ENCODE peak calls at places on chromosomes 3 and 15, in seven cellular contexts. F, S, G, Y, I, Q and H are unnamed samples.

GRCh38 chr3:128491900-128492352 is 1.1 kb downstream of the GATA2 start:
- DNase-seq in F (no peak), S (peak), G (no peak), Y (no peak), I (peak), Q (no peak), H (no peak)

GRCh38 chr3:43286886-43287301 is 554 bp downstream of the SNRK start:
- DNase-seq in F (no peak), S (no peak), G (peak), Y (peak), I (no peak), Q (no peak), H (no peak)

GRCh38 chr15:22855791-22856190 is 17.3 kb downstream of the NIPA2 start:
- DNase-seq in F (no peak), S (no peak), G (no peak), Y (no peak), I (no peak), Q (no peak), H (no peak)

GRCh38 chr3:188558343-188559068 is 404.5 kb downstream of the LPP start:
- DNase-seq in F (no peak), S (no peak), G (peak), Y (no peak), I (no peak), Q (no peak), H (peak)

GRCh38 chr3:142613491-142613890 is 17.3 kb downstream of the PLS1 start:
- DNase-seq in F (no peak), S (no peak), G (no peak), Y (no peak), I (no peak), Q (no peak), H (no peak)

GRCh38 chr15:67127334-67127664 is 61.9 kb downstream of the SMAD3 start:
- DNase-seq in F (no peak), S (no peak), G (no peak), Y (no peak), I (no peak), Q (peak), H (no peak)

GRCh38 chr3:188905991-188906635 is 265.7 kb upstream of the TPRG1 start:
- DNase-seq in F (no peak), S (no peak), G (no peak), Y (no peak), I (no peak), Q (no peak), H (no peak)

GRCh38 chr3:6602329-6602728 is 258.6 kb upstream of the GRM7 start:
- DNase-seq in F (no peak), S (no peak), G (no peak), Y (no peak), I (no peak), Q (no peak), H (no peak)

GRCh38 chr3:188309437-188310269 is 155.7 kb downstream of the LPP start:
- DNase-seq in F (no peak), S (no peak), G (no peak), Y (no peak), I (no peak), Q (no peak), H (no peak)

GRCh38 chr15:62665449-62665848 is 377.1 kb upstream of the TPM1 start:
- DNase-seq in F (no peak), S (no peak), G (peak), Y (no peak), I (no peak), Q (no peak), H (peak)

GRCh38 chr15:45891766-45892165 is 256.9 kb downstream of the SQOR start:
- DNase-seq in F (no peak), S (no peak), G (no peak), Y (no peak), I (no peak), Q (no peak), H (no peak)

GRCh38 chr3:17905996-17906395 is 163.6 kb upstream of the TBC1D5 start:
- DNase-seq in F (no peak), S (no peak), G (no peak), Y (no peak), I (no peak), Q (no peak), H (no peak)

GRCh38 chr3:144763878-144764454 is 792.3 kb downstream of the DIPK2A start:
- DNase-seq in F (no peak), S (no peak), G (no peak), Y (no peak), I (no peak), Q (no peak), H (no peak)

GRCh38 chr3:53554559-53555511 is 60.4 kb downstream of the CACNA1D start:
- DNase-seq in F (no peak), S (no peak), G (no peak), Y (no peak), I (no peak), Q (no peak), H (no peak)

GRCh38 chr3:194667363-194667762 is 4.6 kb downstream of the LSG1 start:
- DNase-seq in F (no peak), S (no peak), G (no peak), Y (no peak), I (no peak), Q (no peak), H (no peak)

GRCh38 chr15:73782339-73782979 is 29.3 kb upstream of the INSYN1 start:
- DNase-seq in F (no peak), S (no peak), G (no peak), Y (no peak), I (no peak), Q (no peak), H (no peak)

GRCh38 chr3:15722877-15723623 is 74.7 kb downstream of the ANKRD28 start:
- DNase-seq in F (no peak), S (no peak), G (no peak), Y (no peak), I (no peak), Q (no peak), H (no peak)

GRCh38 chr15:65083262-65083701 is 6.7 kb downstream of the KBTBD13 start:
- DNase-seq in F (no peak), S (no peak), G (peak), Y (peak), I (no peak), Q (no peak), H (no peak)

GRCh38 chr3:104629038-104629437 is 737.7 kb upstream of the ALCAM start:
- DNase-seq in F (no peak), S (no peak), G (peak), Y (no peak), I (no peak), Q (no peak), H (peak)

GRCh38 chr15:80578871-80579270 is 116.2 kb upstream of the ABHD17C start:
- DNase-seq in F (no peak), S (peak), G (no peak), Y (no peak), I (no peak), Q (no peak), H (no peak)

GRCh38 chr3:90092994-90093393 is 985.6 kb downstream of the EPHA3 start:
- DNase-seq in F (no peak), S (no peak), G (peak), Y (peak), I (no peak), Q (no peak), H (peak)

GRCh38 chr3:150409527-150410310 is 1.6 kb downstream of the TSC22D2 start:
- DNase-seq in F (peak), S (peak), G (peak), Y (peak), I (peak), Q (no peak), H (peak)

GRCh38 chr3:173529062-173529711 is 131.6 kb downstream of the NLGN1 start:
- DNase-seq in F (no peak), S (no peak), G (peak), Y (peak), I (no peak), Q (peak), H (no peak)

GRCh38 chr3:108838411-108838810 is 15.8 kb downstream of the TRAT1 start:
- DNase-seq in F (no peak), S (no peak), G (no peak), Y (no peak), I (no peak), Q (no peak), H (no peak)

GRCh38 chr3:189950258-189950657 is 170.4 kb downstream of the P3H2 start:
- DNase-seq in F (no peak), S (no peak), G (no peak), Y (no peak), I (no peak), Q (no peak), H (no peak)
- TF ChIP-seq CTCF in F (no peak), S (no peak), G (no peak), Y (no peak), I (no peak), Q (no peak), H (peak)

DNA sequence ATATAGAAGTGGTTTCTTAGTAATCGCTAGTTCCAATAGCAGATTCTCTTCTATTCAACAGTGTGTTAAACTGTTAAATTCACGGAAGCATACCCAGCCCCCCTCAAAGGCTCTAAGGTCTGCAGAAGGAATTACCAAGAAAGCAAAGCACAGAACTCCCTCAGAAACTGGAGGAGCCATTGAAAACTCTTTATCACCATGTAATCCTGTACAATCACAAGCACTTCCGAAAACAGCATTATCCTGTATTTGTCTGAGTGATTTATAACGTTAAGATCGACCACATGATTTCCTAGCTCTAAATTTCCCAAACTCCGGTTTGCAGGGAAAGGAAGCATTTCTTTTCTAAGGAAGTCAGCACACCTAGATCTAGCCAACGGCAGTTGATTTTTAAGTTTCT is 20.0 kb downstream of the MYO1E start:
- DNase-seq in F (no peak), S (no peak), G (no peak), Y (no peak), I (no peak), Q (no peak), H (no peak)
- H3K4me3 ChIP-seq in F (no peak), S (no peak), G (no peak), Y (no peak), I (no peak), Q (no peak), H (no peak)

DNA sequence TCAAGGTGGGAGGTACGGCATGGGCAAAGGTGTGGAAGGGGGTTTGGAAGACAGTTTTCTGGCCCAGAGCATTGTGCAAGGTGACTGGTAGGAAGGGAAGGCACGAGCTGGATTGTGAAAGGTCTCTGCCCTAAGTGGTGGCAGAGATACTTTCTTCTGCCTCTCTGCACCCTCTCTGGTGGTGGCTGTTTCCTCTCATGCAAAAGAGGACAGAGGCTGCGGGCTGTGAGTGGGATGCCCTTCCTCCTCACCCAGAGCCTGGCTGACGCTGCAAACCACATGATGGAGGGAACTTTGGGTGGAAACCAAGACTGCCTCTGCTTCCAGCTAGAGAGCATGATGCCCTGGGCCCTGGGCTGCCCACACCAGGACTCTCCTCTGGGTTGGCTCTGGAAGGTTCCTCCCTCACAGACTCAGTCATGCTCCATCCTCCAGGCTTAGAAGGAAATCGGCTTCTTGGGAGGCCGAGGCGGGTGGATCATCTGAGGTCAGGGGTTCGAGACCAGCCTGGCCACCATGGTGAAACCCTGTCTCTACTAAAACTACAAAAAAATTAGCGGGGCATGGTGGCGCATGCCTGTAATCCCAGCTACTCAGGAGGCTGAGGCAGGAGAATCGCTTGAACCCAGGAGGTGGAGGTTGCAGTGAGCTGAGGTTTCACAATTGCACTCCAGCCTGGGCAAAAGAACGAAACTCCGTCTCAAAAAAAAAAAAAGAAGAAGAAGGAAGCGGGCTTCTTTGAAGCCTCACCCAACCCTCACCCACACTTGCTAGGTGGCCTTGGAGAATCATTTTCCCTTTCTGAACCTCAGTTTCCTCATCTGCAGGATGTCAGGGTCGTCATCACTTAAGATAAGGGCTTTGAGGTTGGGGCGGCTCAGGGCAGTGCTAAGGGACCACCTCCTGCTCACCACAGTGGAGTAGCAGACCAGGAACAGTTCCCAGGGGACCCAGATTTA is 8.3 kb downstream of the PSTPIP1 start:
- DNase-seq in F (no peak), S (no peak), G (no peak), Y (no peak), I (peak), Q (no peak), H (no peak)
- H3K27ac ChIP-seq in F (peak), S (no peak), G (no peak), Y (no peak), I (peak), Q (no peak), H (no peak)

GRCh38 chr15:57496594-57496945 is 95.1 kb upstream of the MYZAP start:
- DNase-seq in F (no peak), S (no peak), G (no peak), Y (no peak), I (no peak), Q (no peak), H (no peak)
- TF ChIP-seq CTCF in F (no peak), S (no peak), G (no peak), Y (no peak), I (no peak), Q (no peak), H (no peak)

GRCh38 chr3:33645060-33645841 is 72.8 kb downstream of the CLASP2 start:
- DNase-seq in F (no peak), S (no peak), G (peak), Y (peak), I (no peak), Q (no peak), H (peak)
- H3K4me3 ChIP-seq in F (peak), S (peak), G (peak), Y (no peak), I (no peak), Q (peak), H (peak)